ENCODE peak calls at places on chromosomes 1 and 21, in six cellular contexts. Q is A549, V is HepG2, H is GM12878, X is K562, U is upper lobe of left lung. S is an unnamed sample.

GRCh38 chr1:78088015-78088414 is 42.2 kb downstream of the GIPC2 start:
- ATAC-seq in Q (no peak), V (no peak), H (peak), X (no peak), U (no peak), S (no peak)

GRCh38 chr1:217193151-217193550 is 437.7 kb downstream of the GPATCH2 start:
- ATAC-seq in Q (no peak), V (no peak), H (no peak), X (no peak), U (no peak), S (no peak)

GRCh38 chr1:237679687-237680086 is 211.0 kb downstream of the ZP4 start:
- ATAC-seq in Q (no peak), V (no peak), H (no peak), X (no peak), U (no peak), S (no peak)

GRCh38 chr1:18556364-18556763 is 74.3 kb upstream of the PAX7 start:
- ATAC-seq in Q (no peak), V (peak), H (no peak), X (peak), U (no peak), S (no peak)

GRCh38 chr1:165773324-165773965 is 4.8 kb upstream of the TMCO1 start:
- ATAC-seq in Q (peak), V (no peak), H (no peak), X (peak), U (no peak), S (no peak)

GRCh38 chr1:205261946-205262668 is 34.4 kb downstream of the TMCC2 start:
- ATAC-seq in Q (no peak), V (no peak), H (peak), X (no peak), U (no peak), S (no peak)

GRCh38 chr1:156645666-156646065 is 3.7 kb downstream of the BCAN start:
- ATAC-seq in Q (no peak), V (no peak), H (no peak), X (no peak), U (no peak), S (no peak)

GRCh38 chr1:6448749-6449631 is 17.0 kb downstream of the TNFRSF25 start:
- ATAC-seq in Q (peak), V (peak), H (peak), X (peak), U (no peak), S (peak)

GRCh38 chr1:234214911-234215892 is 158.1 kb upstream of the COA6 start:
- ATAC-seq in Q (no peak), V (peak), H (peak), X (peak), U (peak), S (no peak)

GRCh38 chr21:17003763-17004373 is 509.0 kb upstream of the CXADR start:
- ATAC-seq in Q (no peak), V (no peak), H (no peak), X (no peak), U (no peak), S (no peak)

GRCh38 chr1:115412286-115412685 is 74.2 kb upstream of the NGF start:
- ATAC-seq in Q (no peak), V (no peak), H (no peak), X (no peak), U (no peak), S (no peak)

GRCh38 chr1:162699366-162699765 is 67.1 kb downstream of the DDR2 start:
- ATAC-seq in Q (no peak), V (no peak), H (no peak), X (no peak), U (no peak), S (no peak)

GRCh38 chr1:12677565-12677964 is 33.7 kb downstream of the AADACL4 start:
- ATAC-seq in Q (no peak), V (no peak), H (no peak), X (no peak), U (no peak), S (no peak)

GRCh38 chr1:56125316-56125715 is 454.0 kb downstream of the PLPP3 start:
- ATAC-seq in Q (no peak), V (no peak), H (no peak), X (no peak), U (no peak), S (no peak)

GRCh38 chr1:168582690-168583325 is 6.4 kb downstream of the XCL1 start:
- ATAC-seq in Q (no peak), V (no peak), H (peak), X (no peak), U (no peak), S (peak)

GRCh38 chr1:51506537-51506936 is 12.5 kb downstream of the EPS15 start:
- ATAC-seq in Q (no peak), V (no peak), H (peak), X (peak), U (peak), S (peak)

GRCh38 chr1:33338495-33339211 is 17.8 kb upstream of the A3GALT2 start:
- ATAC-seq in Q (no peak), V (no peak), H (no peak), X (peak), U (peak), S (peak)

GRCh38 chr1:248848596-248848995 is 10.3 kb downstream of the ZNF692 start:
- ATAC-seq in Q (no peak), V (no peak), H (no peak), X (no peak), U (no peak), S (no peak)

GRCh38 chr1:39130297-39130696 is 74.2 kb upstream of the MACF1 start:
- ATAC-seq in Q (no peak), V (no peak), H (no peak), X (no peak), U (peak), S (no peak)

GRCh38 chr1:24277420-24278169 is 41.6 kb upstream of the GRHL3 start:
- ATAC-seq in Q (no peak), V (no peak), H (peak), X (no peak), U (no peak), S (no peak)

GRCh38 chr1:45621501-45621836 is 2.4 kb downstream of the CCDC17 start:
- ATAC-seq in Q (peak), V (peak), H (peak), X (peak), U (peak), S (peak)

GRCh38 chr1:14593279-14593678 is 5.2 kb upstream of the KAZN start:
- ATAC-seq in Q (no peak), V (no peak), H (no peak), X (no peak), U (no peak), S (no peak)

GRCh38 chr21:42161957-42162681 is 56.8 kb upstream of the ABCG1 start:
- ATAC-seq in Q (no peak), V (no peak), H (no peak), X (no peak), U (no peak), S (no peak)

GRCh38 chr1:57470028-57470427 is 46.2 kb upstream of the DAB1 start:
- ATAC-seq in Q (no peak), V (no peak), H (no peak), X (no peak), U (no peak), S (no peak)

GRCh38 chr1:57464756-57465155 is 40.9 kb upstream of the DAB1 start:
- ATAC-seq in Q (no peak), V (peak), H (no peak), X (no peak), U (no peak), S (no peak)

GRCh38 chr1:57467825-57468224 is 44.0 kb upstream of the DAB1 start:
- ATAC-seq in Q (no peak), V (no peak), H (no peak), X (no peak), U (no peak), S (no peak)

GRCh38 chr1:57471995-57472394 is 48.1 kb upstream of the DAB1 start:
- ATAC-seq in Q (no peak), V (no peak), H (no peak), X (no peak), U (no peak), S (no peak)

DNA sequence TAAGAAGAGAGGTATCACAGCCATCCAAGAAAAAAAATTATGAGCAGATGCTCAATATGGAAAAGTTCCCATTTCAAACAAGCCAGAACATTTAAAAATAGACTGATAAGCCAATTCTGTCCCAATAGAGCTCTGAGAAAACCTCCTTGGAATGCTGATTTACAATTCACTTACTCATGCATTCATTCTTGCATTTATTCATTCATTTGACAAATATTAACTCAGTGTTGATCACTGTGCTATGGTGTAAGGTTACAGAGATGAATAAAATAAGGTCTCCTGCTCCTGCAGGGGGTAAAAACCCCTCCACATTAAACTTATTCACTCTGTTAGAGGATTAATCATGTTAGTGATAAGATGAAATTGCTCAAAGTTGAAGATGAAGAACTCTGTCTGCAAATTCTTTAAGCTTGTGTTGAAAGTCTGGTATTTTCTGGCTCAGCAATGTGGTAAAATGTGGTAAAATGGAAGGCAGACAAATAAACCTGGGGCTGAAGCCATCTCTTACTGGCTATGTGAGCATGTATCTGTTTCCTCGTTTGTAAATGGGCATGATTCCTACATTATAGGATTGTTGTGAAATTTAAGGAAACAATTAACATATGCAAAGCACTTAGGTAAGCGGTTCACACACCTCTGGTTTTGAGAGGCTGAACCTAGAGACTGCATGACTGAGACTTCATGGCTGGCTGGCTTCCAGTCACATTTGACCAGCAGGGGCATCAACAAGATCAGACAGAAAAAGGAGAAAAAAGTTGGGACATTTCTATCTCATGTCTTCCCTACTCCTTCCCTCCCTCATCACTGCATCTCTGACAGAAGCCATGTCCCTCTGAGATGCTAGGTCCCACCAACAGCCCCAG is 45.0 kb upstream of the DAB1 start:
- ATAC-seq in Q (no peak), V (no peak), H (no peak), X (no peak), U (peak), S (no peak)
- TF ChIP-seq EP300 in Q (no peak), V (no peak), H (no peak), X (no peak), U (no peak), S (no peak)

DNA sequence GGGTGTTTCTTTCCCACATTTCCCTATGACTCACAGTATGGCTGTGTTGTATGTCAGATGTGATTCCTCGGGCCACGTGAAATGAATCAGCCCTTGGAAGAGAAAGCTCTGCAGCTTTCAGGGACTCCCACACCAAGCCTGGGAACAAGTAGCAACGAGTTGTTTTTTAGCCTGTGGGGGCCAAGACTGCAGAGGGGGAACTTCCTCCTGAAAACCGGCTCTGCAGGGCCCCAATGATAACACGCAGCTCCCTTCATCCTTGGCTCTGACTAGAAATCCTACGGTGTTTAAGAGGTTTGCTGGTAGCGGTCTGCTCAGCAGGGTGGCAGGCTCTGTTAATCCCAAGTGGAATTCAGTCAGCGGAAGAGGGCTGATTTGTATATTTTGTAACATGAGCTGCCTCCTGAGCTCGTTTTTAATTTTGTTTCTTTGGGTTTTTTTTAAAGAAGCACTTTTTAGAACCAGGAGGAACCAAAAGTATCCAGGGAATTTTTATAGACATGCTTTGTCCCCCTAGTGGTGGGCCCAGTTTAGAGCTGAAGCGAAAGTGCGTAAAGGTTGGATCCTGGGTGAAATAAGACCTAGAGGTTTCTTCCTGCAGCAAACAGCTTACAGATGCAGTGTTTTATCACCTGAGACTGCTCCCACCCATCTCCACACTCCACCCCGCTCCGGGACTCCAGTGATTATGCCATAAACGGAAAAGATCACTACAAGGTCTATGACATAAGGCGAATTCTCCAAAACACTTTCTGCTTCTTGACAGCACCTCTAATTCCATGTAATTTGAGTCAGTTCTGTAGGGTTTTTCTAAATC is 48.8 kb downstream of the LAMC2 start:
- ATAC-seq in Q (peak), V (peak), H (no peak), X (peak), U (peak), S (peak)
- TF ChIP-seq EP300 in Q (no peak), V (no peak), H (no peak), X (no peak), U (no peak), S (no peak)

GRCh38 chr1:146007048-146007784 is 10.8 kb upstream of the TXNIP start:
- ATAC-seq in Q (peak), V (peak), H (peak), X (peak), U (peak), S (peak)
- TF ChIP-seq EP300 in Q (no peak), V (no peak), H (no peak), X (peak), U (peak), S (no peak)

DNA sequence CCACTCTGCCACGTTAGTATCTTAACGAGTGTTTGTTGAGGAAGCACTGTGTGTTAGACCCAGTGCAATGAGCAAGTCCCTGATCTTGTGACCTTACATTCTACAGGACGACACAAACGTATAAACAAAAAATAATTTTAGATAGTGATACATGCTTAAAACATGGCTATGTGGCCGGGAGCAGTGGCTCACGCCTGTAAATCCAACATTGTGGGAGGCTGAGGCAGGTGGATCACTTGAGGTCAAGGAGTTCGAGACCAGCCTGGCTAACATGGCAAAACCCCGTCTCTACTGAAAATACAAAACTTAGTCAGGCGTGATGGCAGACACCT is 19.6 kb downstream of the MTX1 start:
- ATAC-seq in Q (no peak), V (no peak), H (no peak), X (no peak), U (no peak), S (no peak)
- TF ChIP-seq EP300 in Q (no peak), V (no peak), H (no peak), X (no peak), U (no peak), S (no peak)